ENCODE peak calls at places on chromosomes 5 and 9, in ten cellular contexts. A, W, L, H, J, E, F, Y, T and U are unnamed samples.

GRCh38 chr5:68961762-68962161 is 132.1 kb upstream of the SLC30A5 start:
- DNase-seq in A (no peak), W (no peak), L (no peak), H (no peak), J (no peak), E (no peak), F (no peak), Y (no peak), T (no peak), U (no peak)

GRCh38 chr9:125748511-125749099 is 1.4 kb downstream of the PBX3 start:
- DNase-seq in A (peak; percentile 30), W (no peak), L (peak; percentile 22), H (peak; percentile 28), J (no peak), E (no peak), F (no peak), Y (no peak), T (no peak), U (no peak)

GRCh38 chr9:89803403-89803802 is 198.6 kb downstream of the GADD45G start:
- DNase-seq in A (no peak), W (no peak), L (no peak), H (no peak), J (no peak), E (no peak), F (no peak), Y (no peak), T (no peak), U (no peak)

GRCh38 chr9:124743686-124744348 is 27.3 kb downstream of the NR6A1 start:
- DNase-seq in A (no peak), W (no peak), L (no peak), H (peak; percentile 38), J (no peak), E (no peak), F (no peak), Y (no peak), T (no peak), U (no peak)

GRCh38 chr5:91339053-91339710 is 43.9 kb downstream of the ARRDC3 start:
- DNase-seq in A (peak; percentile 93), W (no peak), L (no peak), H (peak; percentile 40), J (peak; percentile 55), E (no peak), F (no peak), Y (no peak), T (no peak), U (no peak)

GRCh38 chr5:31021181-31021624 is 172.3 kb upstream of the CDH6 start:
- DNase-seq in A (no peak), W (no peak), L (no peak), H (peak; percentile 50), J (no peak), E (no peak), F (no peak), Y (no peak), T (no peak), U (no peak)

GRCh38 chr5:172102913-172103629 is 85.0 kb downstream of the STK10 start:
- DNase-seq in A (no peak), W (peak; percentile 77), L (peak; percentile 55), H (peak; percentile 98), J (peak; percentile 95), E (no peak), F (no peak), Y (no peak), T (peak; percentile 90), U (no peak)

GRCh38 chr5:72451771-72452505 is 55.3 kb downstream of the ZNF366 start:
- DNase-seq in A (peak; percentile 40), W (peak; percentile 75), L (no peak), H (peak; percentile 94), J (peak; percentile 98), E (peak; percentile 90), F (no peak), Y (no peak), T (peak; percentile 97), U (no peak)

GRCh38 chr9:129665008-129665771 is at the start of gene PRRX2:
- DNase-seq in A (no peak), W (no peak), L (peak; percentile 64), H (no peak), J (no peak), E (no peak), F (peak; percentile 10), Y (no peak), T (no peak), U (no peak)

GRCh38 chr5:3114467-3114866 is 363.0 kb upstream of the IRX2 start:
- DNase-seq in A (no peak), W (no peak), L (no peak), H (no peak), J (no peak), E (no peak), F (no peak), Y (no peak), T (no peak), U (no peak)

GRCh38 chr9:3180696-3181048 is 336.8 kb upstream of the PUM3 start:
- DNase-seq in A (no peak), W (no peak), L (no peak), H (no peak), J (no peak), E (no peak), F (no peak), Y (no peak), T (no peak), U (no peak)

GRCh38 chr5:79032031-79032711 is 37.3 kb downstream of the DMGDH start:
- DNase-seq in A (no peak), W (no peak), L (no peak), H (peak; percentile 9), J (no peak), E (no peak), F (no peak), Y (no peak), T (no peak), U (no peak)

GRCh38 chr9:135251996-135252760 is 164.7 kb downstream of the OLFM1 start:
- DNase-seq in A (no peak), W (peak; percentile 14), L (no peak), H (no peak), J (no peak), E (no peak), F (no peak), Y (no peak), T (no peak), U (no peak)

GRCh38 chr9:132846918-132847515 is 31.1 kb downstream of the AK8 start:
- DNase-seq in A (no peak), W (no peak), L (no peak), H (no peak), J (no peak), E (no peak), F (no peak), Y (no peak), T (no peak), U (no peak)

GRCh38 chr9:20623021-20623747 is 885 bp upstream of the MLLT3 start:
- DNase-seq in A (peak; percentile 58), W (peak; percentile 63), L (peak; percentile 79), H (no peak), J (no peak), E (peak; percentile 69), F (peak; percentile 41), Y (peak; percentile 66), T (no peak), U (no peak)

GRCh38 chr5:6525910-6526309 is 77.3 kb downstream of the UBE2QL1 start:
- DNase-seq in A (no peak), W (no peak), L (no peak), H (peak; percentile 14), J (peak; percentile 32), E (peak; percentile 50), F (no peak), Y (no peak), T (no peak), U (no peak)

GRCh38 chr9:129313331-129313955 is 135.4 kb upstream of the IER5L start:
- DNase-seq in A (no peak), W (no peak), L (no peak), H (no peak), J (no peak), E (no peak), F (no peak), Y (no peak), T (no peak), U (no peak)

GRCh38 chr5:110768138-110768845 is 29.5 kb downstream of the SLC25A46 start:
- DNase-seq in A (no peak), W (no peak), L (no peak), H (peak; percentile 70), J (peak; percentile 80), E (no peak), F (no peak), Y (no peak), T (peak; percentile 19), U (no peak)

GRCh38 chr5:110361501-110361900 is 365.0 kb downstream of the TMEM232 start:
- DNase-seq in A (no peak), W (no peak), L (no peak), H (no peak), J (peak; percentile 65), E (no peak), F (no peak), Y (no peak), T (no peak), U (no peak)

GRCh38 chr9:36143242-36143641 is 6.7 kb downstream of the GLIPR2 start:
- DNase-seq in A (no peak), W (no peak), L (no peak), H (no peak), J (no peak), E (no peak), F (no peak), Y (no peak), T (no peak), U (no peak)

GRCh38 chr5:28014779-28015178 is 976.4 kb upstream of the CDH9 start:
- DNase-seq in A (no peak), W (no peak), L (peak; percentile 27), H (peak; percentile 31), J (peak; percentile 6), E (peak; percentile 5), F (no peak), Y (no peak), T (no peak), U (no peak)

GRCh38 chr5:173615884-173616576 is 420 bp downstream of the BOD1 start:
- DNase-seq in A (peak; percentile 87), W (peak; percentile 63), L (peak; percentile 84), H (peak; percentile 86), J (peak; percentile 79), E (peak; percentile 88), F (peak; percentile 45), Y (peak; percentile 60), T (peak; percentile 33), U (no peak)

GRCh38 chr5:34655354-34655991 is 655 bp upstream of the RAI14 start:
- DNase-seq in A (peak; percentile 83), W (no peak), L (peak; percentile 24), H (peak; percentile 93), J (peak; percentile 76), E (peak; percentile 59), F (no peak), Y (peak; percentile 3), T (peak; percentile 68), U (peak; percentile 90)

GRCh38 chr9:134536101-134536900 is 105.3 kb upstream of the COL5A1 start:
- DNase-seq in A (no peak), W (peak; percentile 12), L (no peak), H (peak; percentile 88), J (peak; percentile 80), E (no peak), F (no peak), Y (no peak), T (peak; percentile 61), U (no peak)

GRCh38 chr9:2157277-2158105 is 142.3 kb downstream of the SMARCA2 start:
- DNase-seq in A (peak; percentile 79), W (peak; percentile 51), L (peak; percentile 73), H (peak; percentile 72), J (peak; percentile 81), E (peak; percentile 71), F (no peak), Y (no peak), T (peak; percentile 33), U (no peak)

GRCh38 chr9:132069046-132069898 is 10.4 kb downstream of the MED27 start:
- DNase-seq in A (peak; percentile 41), W (no peak), L (no peak), H (peak; percentile 62), J (no peak), E (no peak), F (no peak), Y (no peak), T (no peak), U (no peak)

GRCh38 chr9:32928912-32929311 is 72.5 kb downstream of the APTX start:
- DNase-seq in A (no peak), W (no peak), L (no peak), H (no peak), J (no peak), E (no peak), F (no peak), Y (no peak), T (no peak), U (no peak)

GRCh38 chr9:129822825-129823162 is 1.1 kb downstream of the TOR1A start:
- DNase-seq in A (no peak), W (no peak), L (no peak), H (peak; percentile 26), J (peak; percentile 25), E (no peak), F (no peak), Y (no peak), T (no peak), U (no peak)